ENCODE peak calls at places on chromosomes 2 and 18, in six cellular contexts. A is CD4-positive, alpha-beta T cell; Z is fibroblast of pulmonary artery; S is upper lobe of left lung; H is ACHN; W is SK-N-DZ. K is an unnamed sample.

GRCh38 chr18:32424696-32425095 is 46.0 kb downstream of the GAREM1 start:
- DNase-seq in A (no peak), Z (peak), S (no peak), H (no peak), W (no peak), K (peak)

GRCh38 chr2:190627881-190628412 is 20.9 kb upstream of the NAB1 start:
- DNase-seq in A (no peak), Z (peak), S (peak), H (peak), W (peak), K (no peak)

GRCh38 chr18:27862056-27862682 is 314.8 kb downstream of the CDH2 start:
- DNase-seq in A (no peak), Z (no peak), S (no peak), H (no peak), W (peak), K (peak)

GRCh38 chr18:46013484-46014189 is 46.5 kb upstream of the EPG5 start:
- DNase-seq in A (no peak), Z (no peak), S (no peak), H (no peak), W (no peak), K (no peak)

GRCh38 chr2:72915907-72916742 is 1.2 kb upstream of the EMX1 start:
- DNase-seq in A (no peak), Z (no peak), S (peak), H (peak), W (no peak), K (peak)

GRCh38 chr2:74226648-74227213 is 28.3 kb downstream of the MTHFD2 start:
- DNase-seq in A (no peak), Z (no peak), S (peak), H (no peak), W (no peak), K (no peak)

GRCh38 chr2:100383954-100384353 is 33.5 kb downstream of the CHST10 start:
- DNase-seq in A (no peak), Z (no peak), S (no peak), H (no peak), W (no peak), K (no peak)

GRCh38 chr2:123245156-123245555 is 779.9 kb upstream of the CNTNAP5 start:
- DNase-seq in A (no peak), Z (no peak), S (no peak), H (no peak), W (no peak), K (no peak)

GRCh38 chr2:38377501-38378258 is 607 bp upstream of the ATL2 start:
- DNase-seq in A (no peak), Z (peak), S (no peak), H (peak), W (peak), K (peak)

GRCh38 chr18:35345460-35345921 is 1.3 kb upstream of the ZNF24 start:
- DNase-seq in A (no peak), Z (peak), S (no peak), H (no peak), W (no peak), K (peak)

GRCh38 chr2:74944987-74945782 is 13.3 kb upstream of the POLE4 start:
- DNase-seq in A (no peak), Z (peak), S (no peak), H (no peak), W (no peak), K (peak)

GRCh38 chr2:65049010-65049639 is 7.1 kb upstream of the CEP68 start:
- DNase-seq in A (no peak), Z (no peak), S (no peak), H (no peak), W (no peak), K (no peak)

GRCh38 chr2:158178646-158179045 is 77.0 kb downstream of the UPP2 start:
- DNase-seq in A (no peak), Z (no peak), S (no peak), H (no peak), W (peak), K (no peak)

GRCh38 chr2:176140520-176141317 is 10.6 kb upstream of the HOXD4 start:
- DNase-seq in A (peak), Z (peak), S (peak), H (peak), W (no peak), K (peak)

GRCh38 chr2:105114551-105114950 is 76.7 kb downstream of the MRPS9 start:
- DNase-seq in A (no peak), Z (peak), S (no peak), H (peak), W (peak), K (peak)

GRCh38 chr2:241659150-241659739 is 21.8 kb downstream of the ATG4B start:
- DNase-seq in A (peak), Z (peak), S (peak), H (peak), W (peak), K (peak)

GRCh38 chr18:55557211-55557610 is 30.8 kb downstream of the TCF4 start:
- DNase-seq in A (no peak), Z (no peak), S (no peak), H (no peak), W (no peak), K (no peak)

GRCh38 chr2:99784946-99785345 is 295.1 kb upstream of the REV1 start:
- DNase-seq in A (no peak), Z (no peak), S (no peak), H (no peak), W (no peak), K (no peak)

GRCh38 chr2:205563646-205564045 is 118.7 kb upstream of the NRP2 start:
- DNase-seq in A (no peak), Z (no peak), S (no peak), H (peak), W (peak), K (peak)

GRCh38 chr2:238496756-238497609 is 70.3 kb downstream of the ASB1 start:
- DNase-seq in A (no peak), Z (no peak), S (no peak), H (no peak), W (no peak), K (no peak)

GRCh38 chr18:23627325-23627724 is 35.4 kb downstream of the ANKRD29 start:
- DNase-seq in A (no peak), Z (peak), S (no peak), H (peak), W (no peak), K (peak)

GRCh38 chr18:63511285-63511684 is 30.9 kb upstream of the SERPINB12 start:
- DNase-seq in A (no peak), Z (peak), S (no peak), H (peak), W (peak), K (peak)

GRCh38 chr18:45441110-45441842 is 174.0 kb upstream of the SLC14A2 start:
- DNase-seq in A (no peak), Z (peak), S (no peak), H (peak), W (no peak), K (peak)

GRCh38 chr2:172864182-172864581 is 128.5 kb downstream of the RAPGEF4 start:
- DNase-seq in A (peak), Z (peak), S (no peak), H (peak), W (peak), K (peak)

GRCh38 chr2:67877281-67877680 is 185.5 kb downstream of the C1D start:
- DNase-seq in A (no peak), Z (no peak), S (no peak), H (no peak), W (peak), K (no peak)

GRCh38 chr2:29012211-29012681 is 31.1 kb downstream of the TOGARAM2 start:
- DNase-seq in A (no peak), Z (peak), S (peak), H (no peak), W (no peak), K (peak)

GRCh38 chr2:122041455-122041854 is 286.0 kb downstream of the TSN start:
- DNase-seq in A (no peak), Z (no peak), S (no peak), H (no peak), W (no peak), K (no peak)

GRCh38 chr2:10019174-10019971 is 24.0 kb upstream of the KLF11 start:
- DNase-seq in A (no peak), Z (no peak), S (peak), H (no peak), W (no peak), K (peak)

GRCh38 chr18:54949588-54949987 is 9.7 kb downstream of the CCDC68 start:
- DNase-seq in A (no peak), Z (no peak), S (no peak), H (no peak), W (no peak), K (no peak)

K was measured in fibroblast of villous mesenchyme.